ENCODE peak calls at places on chromosomes 5 and 9, in six cellular contexts. B is AG09309, V is SIG-M5, R is HEK293T, L is upper lobe of right lung, M is NCI-H146. A is an unnamed sample.

GRCh38 chr5:172089298-172090117 is 83.1 kb upstream of the FBXW11 start:
- DNase-seq in V (no peak), L (no peak), M (no peak), B (no peak), R (no peak), A (no peak)

GRCh38 chr9:79201641-79202040 is 370.1 kb upstream of the TLE4 start:
- DNase-seq in V (no peak), B (no peak), R (no peak), L (no peak), M (no peak), A (peak)

GRCh38 chr5:142120247-142120935 is 11.8 kb downstream of the NDFIP1 start:
- DNase-seq in V (no peak), R (no peak), L (no peak), M (no peak), B (no peak), A (no peak)

GRCh38 chr9:93265972-93266371 is 82.0 kb downstream of the WNK2 start:
- DNase-seq in M (no peak), V (no peak), L (no peak), B (no peak), R (no peak), A (no peak)

GRCh38 chr5:127585661-127586060 is 63.2 kb upstream of the CTXN3 start:
- DNase-seq in B (no peak), V (no peak), L (no peak), R (no peak), M (no peak), A (no peak)

GRCh38 chr9:77926314-77926959 is 105.2 kb downstream of the GNAQ start:
- DNase-seq in B (peak), V (no peak), M (no peak), L (no peak), R (no peak), A (peak)

GRCh38 chr5:88786217-88786560 is 96.8 kb downstream of the MEF2C start:
- DNase-seq in R (no peak), V (no peak), M (no peak), L (no peak), B (no peak), A (peak)

GRCh38 chr5:78076351-78076750 is 218.1 kb downstream of the AP3B1 start:
- DNase-seq in V (no peak), B (no peak), M (no peak), L (no peak), R (no peak), A (no peak)

GRCh38 chr9:82538634-82539033 is 524.3 kb downstream of the RASEF start:
- DNase-seq in B (no peak), M (no peak), L (no peak), R (no peak), V (no peak), A (no peak)

GRCh38 chr9:137045294-137046093 is 483 bp downstream of the NPDC1 start:
- DNase-seq in R (peak), L (no peak), B (no peak), V (no peak), M (peak), A (peak)

GRCh38 chr5:97553829-97554452 is 370.9 kb upstream of the RIOK2 start:
- DNase-seq in M (no peak), R (no peak), V (no peak), L (no peak), B (peak), A (peak)

GRCh38 chr5:6195711-6196358 is 182.5 kb downstream of the MED10 start:
- DNase-seq in L (no peak), M (no peak), V (no peak), R (no peak), B (no peak), A (no peak)

GRCh38 chr5:170752257-170753215 is 31.0 kb upstream of the GABRP start:
- DNase-seq in M (no peak), V (no peak), B (no peak), L (no peak), R (no peak), A (no peak)

GRCh38 chr9:121689461-121690157 is 38.2 kb downstream of the DAB2IP start:
- DNase-seq in B (no peak), V (no peak), L (peak), R (no peak), M (no peak), A (no peak)

GRCh38 chr5:108753331-108753730 is 5.6 kb downstream of the FER start:
- DNase-seq in M (no peak), L (no peak), R (no peak), V (no peak), B (no peak), A (peak)

GRCh38 chr5:82564963-82565362 is 286.8 kb upstream of the RPS23 start:
- DNase-seq in B (no peak), V (no peak), R (no peak), L (no peak), M (no peak), A (no peak)

GRCh38 chr5:76874088-76874581 is 24.3 kb downstream of the S100Z start:
- DNase-seq in M (peak), B (no peak), V (no peak), R (no peak), L (no peak), A (no peak)

GRCh38 chr9:129839324-129840023 is 4.2 kb downstream of the USP20 start:
- DNase-seq in M (no peak), B (no peak), R (no peak), L (no peak), V (no peak), A (no peak)

GRCh38 chr9:19720374-19720773 is 68.5 kb downstream of the SLC24A2 start:
- DNase-seq in L (no peak), M (no peak), V (no peak), B (no peak), R (peak), A (peak)

GRCh38 chr5:89729623-89730390 is 679.7 kb downstream of the CETN3 start:
- DNase-seq in V (no peak), R (peak), L (no peak), B (no peak), M (peak), A (peak)

GRCh38 chr5:78568212-78568611 is 80.4 kb downstream of the LHFPL2 start:
- DNase-seq in M (no peak), V (no peak), L (no peak), B (no peak), R (no peak), A (no peak)

GRCh38 chr5:37248970-37249819 is at the start of gene CPLANE1:
- DNase-seq in M (peak), V (no peak), B (no peak), L (peak), R (peak), A (peak)

GRCh38 chr9:33380390-33381094 is 21.8 kb downstream of the AQP7 start:
- DNase-seq in B (no peak), R (no peak), L (peak), M (no peak), V (no peak), A (no peak)

GRCh38 chr5:10746711-10747110 is 14.3 kb downstream of the DAP start:
- DNase-seq in V (no peak), L (no peak), R (no peak), B (no peak), M (no peak), A (no peak)

GRCh38 chr9:133701321-133701980 is 36.7 kb downstream of the SARDH start:
- DNase-seq in R (no peak), L (peak), V (no peak), M (no peak), B (no peak), A (peak)

GRCh38 chr9:129840024-129840423 is 4.8 kb downstream of the USP20 start:
- DNase-seq in L (no peak), B (no peak), V (no peak), R (no peak), M (peak), A (no peak)

GRCh38 chr5:74686962-74687751 is 2.1 kb downstream of the HEXB start:
- DNase-seq in V (no peak), B (no peak), M (no peak), L (no peak), R (no peak), A (no peak)